ENCODE peak calls at places on chromosome 10, in nine cellular contexts. D, J, H, A, O, Z, K, B and E are unnamed samples.

GRCh38 chr10:3336673-3337293 is 164.2 kb upstream of the PITRM1 start:
- DNase-seq in D (no peak), J (no peak), H (no peak), A (no peak), O (no peak), Z (no peak), K (no peak), B (no peak), E (no peak)

GRCh38 chr10:119853584-119853983 is 19.1 kb downstream of the MCMBP start:
- DNase-seq in D (no peak), J (no peak), H (no peak), A (no peak), O (no peak), Z (no peak), K (no peak), B (no peak), E (no peak)

GRCh38 chr10:94315975-94316464 is 46.7 kb downstream of the NOC3L start:
- DNase-seq in D (peak), J (no peak), H (no peak), A (peak), O (no peak), Z (peak), K (no peak), B (no peak), E (peak)

GRCh38 chr10:51861731-51862130 is 162.3 kb upstream of the CSTF2T start:
- DNase-seq in D (no peak), J (no peak), H (peak), A (no peak), O (no peak), Z (no peak), K (no peak), B (no peak), E (no peak)

GRCh38 chr10:126663328-126663727 is 7.2 kb downstream of the C10orf90 start:
- DNase-seq in D (peak), J (no peak), H (peak), A (peak), O (no peak), Z (peak), K (no peak), B (no peak), E (peak)

GRCh38 chr10:95221124-95221523 is 27.1 kb downstream of the ACSM6 start:
- DNase-seq in D (no peak), J (no peak), H (no peak), A (no peak), O (no peak), Z (no peak), K (no peak), B (no peak), E (peak)

GRCh38 chr10:30018512-30018911 is 40.9 kb downstream of the JCAD start:
- DNase-seq in D (no peak), J (no peak), H (no peak), A (no peak), O (no peak), Z (no peak), K (no peak), B (no peak), E (no peak)

GRCh38 chr10:118522791-118523498 is 72.5 kb downstream of the PRLHR start:
- DNase-seq in D (peak), J (no peak), H (peak), A (no peak), O (no peak), Z (no peak), K (peak), B (no peak), E (peak)

GRCh38 chr10:84177541-84178386 is 4.2 kb downstream of the GPR15LG start:
- DNase-seq in D (no peak), J (peak), H (no peak), A (no peak), O (no peak), Z (no peak), K (no peak), B (no peak), E (no peak)

GRCh38 chr10:89256338-89256737 is 4.8 kb upstream of the LIPA start:
- DNase-seq in D (no peak), J (no peak), H (no peak), A (no peak), O (no peak), Z (no peak), K (no peak), B (no peak), E (no peak)

GRCh38 chr10:75350791-75351190 is 50.8 kb downstream of the ZNF503 start:
- DNase-seq in D (peak), J (no peak), H (no peak), A (peak), O (no peak), Z (no peak), K (peak), B (no peak), E (peak)

GRCh38 chr10:44978570-44979280 is at the start of gene DEPP1:
- DNase-seq in D (peak), J (no peak), H (peak), A (peak), O (peak), Z (peak), K (peak), B (peak), E (peak)

GRCh38 chr10:20006169-20006870 is 190.1 kb downstream of the PLXDC2 start:
- DNase-seq in D (no peak), J (no peak), H (no peak), A (peak), O (no peak), Z (no peak), K (no peak), B (no peak), E (no peak)

GRCh38 chr10:126565456-126565855 is 105.0 kb downstream of the C10orf90 start:
- DNase-seq in D (no peak), J (no peak), H (no peak), A (no peak), O (no peak), Z (no peak), K (no peak), B (no peak), E (peak)

GRCh38 chr10:43286076-43286805 is 19.4 kb upstream of the RASGEF1A start:
- DNase-seq in D (no peak), J (no peak), H (no peak), A (no peak), O (no peak), Z (no peak), K (no peak), B (no peak), E (no peak)

GRCh38 chr10:98881789-98882188 is 353.9 kb downstream of the HPSE2 start:
- DNase-seq in D (no peak), J (no peak), H (no peak), A (no peak), O (no peak), Z (no peak), K (no peak), B (no peak), E (no peak)

GRCh38 chr10:12396567-12396966 is 47.2 kb downstream of the CAMK1D start:
- DNase-seq in D (no peak), J (no peak), H (no peak), A (no peak), O (no peak), Z (no peak), K (no peak), B (no peak), E (no peak)

GRCh38 chr10:125482637-125483036 is 200.3 kb downstream of the TEX36 start:
- DNase-seq in D (no peak), J (no peak), H (no peak), A (no peak), O (no peak), Z (no peak), K (no peak), B (no peak), E (no peak)

GRCh38 chr10:30534465-30535144 is 94.9 kb downstream of the LYZL2 start:
- DNase-seq in D (peak), J (peak), H (peak), A (peak), O (peak), Z (peak), K (peak), B (peak), E (peak)

GRCh38 chr10:61931620-61932332 is 30.3 kb downstream of the ARID5B start:
- DNase-seq in D (no peak), J (no peak), H (no peak), A (no peak), O (no peak), Z (no peak), K (no peak), B (no peak), E (no peak)

GRCh38 chr10:61992683-61993629 is 91.5 kb downstream of the ARID5B start:
- DNase-seq in D (peak), J (peak), H (peak), A (peak), O (no peak), Z (peak), K (no peak), B (peak), E (peak)

GRCh38 chr10:118841881-118842605 is 87.3 kb upstream of the CACUL1 start:
- DNase-seq in D (no peak), J (no peak), H (no peak), A (no peak), O (no peak), Z (no peak), K (no peak), B (no peak), E (no peak)

GRCh38 chr10:126372359-126372758 is 15.9 kb downstream of the ADAM12 start:
- DNase-seq in D (no peak), J (no peak), H (no peak), A (no peak), O (no peak), Z (no peak), K (no peak), B (no peak), E (no peak)

GRCh38 chr10:86100581-86101061 is 266.0 kb downstream of the GRID1 start:
- DNase-seq in D (peak), J (no peak), H (no peak), A (no peak), O (no peak), Z (peak), K (peak), B (no peak), E (peak)

GRCh38 chr10:71548494-71548846 is 151.8 kb downstream of the CDH23 start:
- DNase-seq in D (peak), J (no peak), H (no peak), A (no peak), O (no peak), Z (peak), K (no peak), B (no peak), E (no peak)

GRCh38 chr10:47081264-47081663 is 170.0 kb downstream of the PTPN20 start:
- DNase-seq in D (no peak), J (peak), H (no peak), A (no peak), O (no peak), Z (no peak), K (no peak), B (no peak), E (no peak)

GRCh38 chr10:4283841-4284610 is 499.0 kb upstream of the KLF6 start:
- DNase-seq in D (peak), J (no peak), H (peak), A (peak), O (peak), Z (no peak), K (no peak), B (peak), E (peak)

GRCh38 chr10:22801759-22802158 is 87.4 kb upstream of the PIP4K2A start:
- DNase-seq in D (no peak), J (no peak), H (no peak), A (no peak), O (no peak), Z (no peak), K (no peak), B (no peak), E (no peak)

GRCh38 chr10:22810643-22811254 is 96.4 kb upstream of the PIP4K2A start:
- DNase-seq in D (no peak), J (no peak), H (no peak), A (no peak), O (no peak), Z (no peak), K (no peak), B (no peak), E (no peak)

GRCh38 chr10:22807238-22807637 is 92.9 kb upstream of the PIP4K2A start:
- DNase-seq in D (no peak), J (no peak), H (no peak), A (no peak), O (no peak), Z (no peak), K (no peak), B (no peak), E (no peak)

GRCh38 chr10:22803201-22803895 is 89.0 kb upstream of the PIP4K2A start:
- DNase-seq in D (peak), J (no peak), H (no peak), A (peak), O (no peak), Z (no peak), K (no peak), B (no peak), E (peak)

DNA sequence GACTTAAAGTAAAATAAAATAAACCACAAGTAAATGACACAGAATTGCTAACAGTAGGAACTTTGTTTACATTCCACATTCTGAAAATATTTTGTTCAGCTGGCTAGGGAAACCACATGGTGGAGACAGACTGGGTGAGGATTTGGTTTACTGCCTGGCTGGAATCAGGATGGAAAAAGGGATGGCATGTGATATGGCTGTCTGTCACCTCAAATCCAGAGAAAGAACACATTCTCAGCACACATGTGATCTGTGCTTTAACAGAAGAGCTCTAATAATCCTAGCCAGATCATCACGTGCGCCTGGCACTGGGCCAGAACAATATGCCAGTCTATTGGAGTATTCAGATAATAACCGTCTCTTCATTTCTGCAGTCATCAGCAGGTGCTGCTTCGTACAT is 90.9 kb upstream of the PIP4K2A start:
- DNase-seq in D (peak), J (no peak), H (no peak), A (peak), O (no peak), Z (peak), K (no peak), B (no peak), E (peak)
- TF ChIP-seq CTCF in D (no peak), J (no peak), H (no peak), A (peak), O (no peak), Z (peak), K (no peak), B (peak), E (peak)

GRCh38 chr10:104331208-104331838 is 6.9 kb downstream of the ITPRIP start:
- DNase-seq in D (peak), J (no peak), H (no peak), A (peak), O (no peak), Z (peak), K (peak), B (peak), E (no peak)
- H3K4me3 ChIP-seq in D (no peak), J (no peak), H (peak), A (no peak), O (no peak), Z (no peak), K (no peak), B (peak), E (no peak)

DNA sequence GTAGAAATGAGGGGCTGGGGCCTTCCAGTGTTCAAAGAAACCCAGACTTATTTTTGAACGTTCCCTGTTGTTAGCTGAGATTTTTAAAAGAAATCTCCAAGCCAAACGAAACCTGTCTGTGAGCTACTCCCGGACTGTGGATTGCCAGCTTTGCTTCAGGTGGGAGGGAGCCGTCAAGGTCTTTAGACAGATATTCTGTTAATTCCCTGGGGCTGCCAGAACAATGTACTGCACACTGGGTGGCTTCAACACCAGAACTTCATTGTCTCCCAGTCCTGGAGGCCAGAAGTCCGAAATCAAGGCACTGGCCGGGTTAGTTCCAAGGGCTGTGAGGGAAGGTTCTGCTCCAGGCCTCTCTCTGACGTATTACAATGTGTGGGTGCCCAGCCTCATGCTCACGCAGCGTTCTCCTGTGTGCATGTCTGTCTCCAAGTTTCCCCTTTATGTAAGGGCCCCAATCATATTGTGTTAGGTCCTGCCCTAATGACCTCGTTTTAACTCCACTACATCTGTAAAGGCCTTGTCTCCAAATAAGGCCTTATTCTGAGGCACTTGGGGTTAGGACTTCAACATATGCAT is 60.0 kb upstream of the GJD4 start:
- DNase-seq in D (no peak), J (no peak), H (no peak), A (no peak), O (no peak), Z (no peak), K (no peak), B (no peak), E (no peak)
- TF ChIP-seq CTCF in D (no peak), J (no peak), H (no peak), A (no peak), O (no peak), Z (no peak), K (no peak), B (no peak), E (no peak)

DNA sequence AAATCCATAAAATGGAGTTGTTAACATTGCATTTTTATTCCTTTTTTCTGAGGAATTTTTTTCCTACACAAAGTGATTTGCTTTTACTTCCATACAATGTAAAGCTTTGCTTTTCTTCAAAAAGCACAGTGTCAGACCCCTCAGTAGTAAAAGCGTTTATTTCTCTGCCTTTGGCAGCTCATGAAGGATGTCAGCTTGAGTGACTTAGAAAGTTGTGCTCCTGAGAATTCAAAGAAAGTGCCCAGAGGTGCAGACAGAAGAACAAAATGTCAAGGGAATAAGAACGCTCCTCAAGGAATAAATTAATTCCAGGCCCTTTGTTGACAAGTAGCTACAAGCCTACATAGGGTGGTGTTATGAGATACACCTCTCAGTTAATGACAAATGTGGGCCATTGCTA is 369.3 kb upstream of the ADARB2 start:
- DNase-seq in D (no peak), J (no peak), H (no peak), A (no peak), O (no peak), Z (no peak), K (no peak), B (no peak), E (no peak)
- H3K4me3 ChIP-seq in D (no peak), J (no peak), H (no peak), A (no peak), O (no peak), Z (no peak), K (no peak), B (no peak), E (no peak)

DNA sequence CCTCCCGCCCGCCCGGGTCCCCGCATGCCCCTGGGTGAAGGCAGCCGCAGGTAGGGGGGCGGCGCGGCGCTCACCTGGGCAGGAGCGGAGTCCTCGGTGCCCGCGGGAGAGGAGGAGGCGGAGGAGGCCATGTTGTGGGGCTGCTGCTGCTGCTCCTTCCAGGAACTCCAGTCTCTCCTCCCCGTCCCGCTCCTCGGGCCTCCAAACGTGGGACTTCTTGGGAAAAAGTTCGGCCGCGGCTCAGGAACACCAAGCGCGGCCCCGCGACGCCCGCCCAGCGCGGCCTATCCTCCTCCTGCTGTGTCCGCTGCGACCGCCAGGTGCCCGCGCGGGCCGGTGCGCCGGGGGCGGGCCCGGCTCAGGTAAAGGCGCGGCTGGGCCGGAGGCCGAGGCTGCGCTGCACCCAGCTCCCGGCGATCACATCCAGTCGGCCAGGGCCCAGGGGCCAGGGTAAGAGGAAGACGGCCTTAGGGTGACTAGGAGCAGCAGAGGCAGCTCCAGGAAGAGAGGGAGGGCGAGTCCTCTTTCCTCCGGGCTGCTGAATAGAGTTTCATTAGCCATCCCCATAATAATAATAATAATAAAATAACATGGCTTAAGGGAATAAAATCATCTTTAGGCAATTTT is 45.0 kb upstream of the CDK1 start:
- DNase-seq in D (no peak), J (no peak), H (peak), A (peak), O (peak), Z (peak), K (peak), B (no peak), E (no peak)
- TF ChIP-seq CTCF in D (no peak), J (peak), H (peak), A (no peak), O (peak), Z (peak), K (peak), B (peak), E (no peak)